ENCODE peak calls at places on chromosome 7, in four cellular contexts. L, E, Z and X are unnamed samples.

GRCh38 chr7:112891698-112892097 is 101.5 kb upstream of the TMEM168 start:
- DNase-seq in L (no peak), E (no peak), Z (no peak), X (no peak)

GRCh38 chr7:311796-312195 is 21.8 kb downstream of the FOXL3 start:
- DNase-seq in L (no peak), E (no peak), Z (no peak), X (no peak)

GRCh38 chr7:70131807-70132565 is 533.7 kb downstream of the AUTS2 start:
- DNase-seq in L (no peak), E (no peak), Z (no peak), X (no peak)

GRCh38 chr7:159195926-159196325 is 51.3 kb upstream of the VIPR2 start:
- DNase-seq in L (no peak), E (no peak), Z (no peak), X (no peak)

GRCh38 chr7:101915000-101915399 is 97.6 kb downstream of the CUX1 start:
- DNase-seq in L (no peak), E (no peak), Z (no peak), X (no peak)

GRCh38 chr7:20504060-20504459 is 111.4 kb upstream of the ABCB5 start:
- DNase-seq in L (no peak), E (no peak), Z (no peak), X (no peak)

GRCh38 chr7:105477908-105478307 is 44.2 kb downstream of the PUS7 start:
- DNase-seq in L (no peak), E (no peak), Z (no peak), X (no peak)

GRCh38 chr7:46414946-46415345 is 493.9 kb upstream of the IGFBP3 start:
- DNase-seq in L (no peak), E (no peak), Z (no peak), X (no peak)

GRCh38 chr7:101094376-101094775 is 9.1 kb downstream of the TRIM56 start:
- DNase-seq in L (no peak), E (no peak), Z (no peak), X (no peak)

GRCh38 chr7:119228482-119228881 is 1004.0 kb downstream of the ANKRD7 start:
- DNase-seq in L (no peak), E (no peak), Z (no peak), X (no peak)

GRCh38 chr7:150003304-150003810 is 129.6 kb downstream of the ATP6V0E2 start:
- DNase-seq in L (peak; percentile 6), E (no peak), Z (no peak), X (no peak)
- TF ChIP-seq SP1 in L (no peak), E (no peak), Z (no peak), X (peak; percentile 33)

GRCh38 chr7:130831817-130832481 is 97.9 kb upstream of the KLF14 start:
- DNase-seq in L (peak; percentile 64), E (no peak), Z (peak; percentile 32), X (peak; percentile 39)
- TF ChIP-seq FOXK2 in L (no peak), E (no peak), Z (no peak), X (no peak)

GRCh38 chr7:17029150-17029549 is 147.4 kb upstream of the AGR3 start:
- DNase-seq in L (no peak), E (no peak), Z (no peak), X (no peak)
- TF ChIP-seq SP1 in L (no peak), E (no peak), Z (no peak), X (no peak)

DNA sequence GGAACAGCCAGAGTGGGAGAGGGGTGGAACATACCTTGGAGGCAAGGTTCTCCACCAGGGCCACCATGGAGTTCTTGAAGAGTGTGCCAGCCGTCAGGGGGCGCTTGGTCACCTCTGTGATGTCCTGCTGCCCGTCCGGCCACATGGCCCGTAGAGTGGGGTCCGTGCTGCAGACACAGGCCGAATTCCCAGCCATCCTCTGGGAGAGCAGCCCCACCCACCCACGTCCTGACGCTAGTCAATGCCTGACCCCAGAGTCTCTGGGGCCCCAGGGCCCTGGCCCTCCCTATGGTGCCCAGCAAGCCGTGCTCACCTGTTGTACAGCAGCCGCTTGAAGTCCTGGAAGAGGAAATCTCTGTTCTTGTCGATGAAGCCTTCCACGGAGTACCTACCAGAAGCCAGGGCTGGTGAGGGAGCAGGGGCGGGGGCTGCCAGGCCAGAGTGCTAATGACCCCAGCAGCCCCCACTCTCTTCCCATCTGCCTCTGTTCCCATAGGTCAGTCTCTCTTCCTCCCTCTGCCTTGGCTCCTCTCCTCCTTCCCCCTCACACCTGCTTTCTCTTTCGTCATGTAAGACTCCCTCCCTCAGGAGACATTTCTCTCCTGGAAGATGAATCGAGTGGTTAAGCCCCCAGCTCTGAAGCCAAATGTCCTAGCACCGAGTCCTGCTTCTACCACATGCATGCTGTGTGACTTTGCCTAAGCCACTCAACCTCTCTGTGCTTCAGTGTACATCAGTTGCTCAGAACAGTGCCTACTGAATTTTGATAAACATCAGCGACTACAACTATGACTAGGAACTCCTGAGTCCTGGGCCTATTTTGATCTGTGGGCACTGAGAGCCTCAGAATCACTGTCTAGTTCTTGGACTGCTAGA is 11.0 kb downstream of the MYO1G start:
- DNase-seq in L (peak; percentile 62), E (no peak), Z (peak; percentile 68), X (peak; percentile 36)
- TF ChIP-seq FOXK2 in L (no peak), E (no peak), Z (no peak), X (no peak)

DNA sequence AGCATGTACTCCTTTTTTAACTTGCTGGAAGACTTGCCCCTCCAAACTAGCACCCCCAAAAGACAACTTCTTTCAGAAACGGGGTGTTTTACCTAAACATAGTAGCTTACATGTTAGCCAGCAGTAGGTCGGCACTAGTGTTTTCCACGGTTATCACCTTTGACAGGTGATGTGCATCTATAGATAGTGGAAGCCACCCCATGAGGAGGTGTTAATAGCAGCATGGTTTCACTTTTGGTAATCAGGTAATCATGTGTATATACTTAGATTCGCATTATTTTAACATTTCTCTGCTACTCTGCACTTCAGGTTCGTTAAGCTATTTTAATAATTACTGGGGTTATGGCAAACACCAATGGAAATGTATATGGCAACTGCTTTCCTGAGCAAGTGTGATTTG is 17.6 kb downstream of the SRI start:
- DNase-seq in L (no peak), E (no peak), Z (no peak), X (no peak)
- TF ChIP-seq SP1 in L (no peak), E (no peak), Z (no peak), X (no peak)

DNA sequence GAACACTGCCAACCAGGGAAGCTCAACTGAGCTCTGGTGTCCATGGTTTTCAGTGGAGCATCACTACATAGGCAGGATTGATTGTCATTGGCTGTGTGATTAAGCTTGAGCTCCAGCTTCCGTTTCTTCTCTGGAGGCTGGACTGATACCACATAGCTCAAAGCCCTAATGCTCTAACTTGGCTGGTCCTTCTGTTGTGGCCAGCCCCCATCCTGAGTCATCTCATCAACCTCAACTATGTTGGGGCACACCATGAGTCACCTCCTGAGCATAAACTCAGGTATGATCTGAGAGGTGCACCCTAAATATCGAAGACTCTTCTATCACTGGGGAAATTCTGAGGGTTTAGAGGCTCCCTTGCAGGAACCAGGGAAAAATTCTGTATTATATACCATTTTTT is 114.5 kb upstream of the INHBA start:
- DNase-seq in L (no peak), E (no peak), Z (no peak), X (no peak)
- TF ChIP-seq FOXK2 in L (no peak), E (no peak), Z (no peak), X (no peak)

DNA sequence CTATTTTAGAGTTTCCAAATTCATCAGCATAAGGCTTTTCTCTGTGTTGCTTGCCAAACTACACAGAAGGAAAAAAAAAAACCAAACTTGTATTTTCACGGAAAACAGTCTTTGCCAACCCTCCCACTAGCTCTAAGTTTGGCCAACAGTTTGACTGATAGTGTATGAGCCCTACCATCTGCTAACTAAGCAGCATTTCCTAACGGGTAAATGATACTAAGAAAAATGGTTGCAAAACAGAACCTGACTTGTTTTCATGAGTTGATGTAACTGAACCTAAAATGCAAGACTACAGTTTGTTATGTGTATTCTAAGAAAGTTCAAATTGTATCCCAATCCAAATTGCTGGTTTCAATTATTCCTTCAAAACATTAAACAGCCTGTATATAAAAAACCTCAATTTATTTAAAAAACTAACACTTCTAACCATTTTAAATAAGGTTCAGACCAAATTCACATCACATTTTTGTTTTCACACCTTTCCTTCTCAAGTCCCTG is 80.8 kb downstream of the LRRC17 start:
- DNase-seq in L (no peak), E (no peak), Z (no peak), X (no peak)
- TF ChIP-seq SP1 in L (no peak), E (no peak), Z (no peak), X (no peak)